ENCODE peak calls at places on chromosomes 11 and 22, in six cellular contexts. D is fibroblast of mammary gland; M is CD8-positive, alpha-beta T cell; G is progenitor cell of endocrine pancreas; I is bronchial epithelial cell; N is stomach. K is an unnamed sample.

GRCh38 chr11:118152552-118153471 is at the start of gene SCN4B:
- DNase-seq in M (peak), I (peak), G (peak), N (peak), D (peak), K (peak)

GRCh38 chr11:126628790-126629621 is 273.5 kb downstream of the ST3GAL4 start:
- DNase-seq in D (peak), N (no peak), M (no peak), I (no peak), G (no peak), K (no peak)

GRCh38 chr22:42644422-42645340 is 4.3 kb upstream of the ATP5MGL start:
- DNase-seq in M (no peak), I (no peak), N (peak), G (no peak), D (peak), K (no peak)

GRCh38 chr11:13053255-13053917 is 44.3 kb downstream of the RASSF10 start:
- DNase-seq in G (no peak), N (no peak), I (no peak), M (no peak), D (peak), K (peak)

GRCh38 chr22:20453222-20453621 is 15.6 kb upstream of the SCARF2 start:
- DNase-seq in M (no peak), I (no peak), N (no peak), D (no peak), G (no peak), K (no peak)

GRCh38 chr22:17638182-17638431 is 450 bp upstream of the BCL2L13 start:
- DNase-seq in D (no peak), M (no peak), N (no peak), G (no peak), I (peak), K (no peak)

GRCh38 chr11:629237-629583 is 2.2 kb upstream of the SCT start:
- DNase-seq in D (no peak), N (no peak), M (peak), I (no peak), G (no peak), K (no peak)

GRCh38 chr11:70377645-70378044 is 20.7 kb upstream of the CTTN start:
- DNase-seq in N (no peak), D (no peak), M (no peak), I (no peak), G (no peak), K (no peak)

GRCh38 chr11:96264364-96264763 is 78.6 kb downstream of the MAML2 start:
- DNase-seq in G (no peak), M (no peak), D (no peak), N (no peak), I (no peak), K (no peak)

GRCh38 chr11:74672956-74673895 is 58.0 kb downstream of the CHRDL2 start:
- DNase-seq in G (no peak), M (no peak), D (peak), N (peak), I (peak), K (peak)

GRCh38 chr11:44861829-44862545 is 88.7 kb downstream of the TP53I11 start:
- DNase-seq in I (peak), N (peak), D (peak), M (peak), G (no peak), K (peak)

GRCh38 chr11:36748856-36749255 is 150.8 kb upstream of the RAG2 start:
- DNase-seq in I (no peak), G (no peak), D (peak), N (no peak), M (no peak), K (no peak)

GRCh38 chr11:38710262-38710661 is 2112.2 kb upstream of the RAG2 start:
- DNase-seq in M (no peak), N (no peak), G (no peak), I (no peak), D (no peak), K (no peak)
- TF ChIP-seq CTCF in M (no peak), N (no peak), G (no peak), I (no peak), D (no peak), K (no peak)

DNA sequence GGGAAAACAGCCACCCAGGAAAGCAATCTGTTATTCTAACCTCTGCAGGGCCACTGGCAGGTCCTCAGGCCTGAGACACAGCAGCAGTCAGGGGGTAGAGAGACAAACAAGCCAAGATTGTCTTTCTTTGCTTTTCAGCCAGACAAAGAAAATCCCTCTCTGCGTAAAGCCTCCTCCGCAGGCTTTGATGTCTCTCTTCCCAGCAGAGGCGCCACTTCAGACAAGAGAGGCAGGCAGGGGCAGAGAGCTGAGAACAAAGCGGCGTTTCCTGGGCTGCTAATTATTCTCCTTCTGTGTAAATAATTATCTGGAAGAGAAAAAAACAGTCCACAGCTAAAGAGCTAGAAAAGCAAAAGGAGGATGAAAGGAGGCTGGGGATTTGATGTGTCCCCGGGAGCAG is 102.7 kb upstream of the SEZ6L start:
- DNase-seq in D (no peak), M (no peak), G (no peak), I (no peak), N (no peak), K (no peak)
- TF ChIP-seq CTCF in D (no peak), M (no peak), G (peak), I (no peak), N (no peak), K (no peak)

GRCh38 chr22:49562685-49563249 is 264.9 kb downstream of the BRD1 start:
- DNase-seq in N (no peak), M (no peak), G (no peak), I (no peak), D (no peak), K (no peak)

GRCh38 chr22:49564666-49565515 is 262.8 kb downstream of the BRD1 start:
- DNase-seq in D (no peak), G (no peak), N (no peak), M (no peak), I (no peak), K (no peak)

GRCh38 chr22:49561976-49562375 is 265.7 kb downstream of the BRD1 start:
- DNase-seq in M (no peak), D (no peak), I (no peak), G (no peak), N (peak), K (no peak)

GRCh38 chr22:49565516-49565855 is 262.2 kb downstream of the BRD1 start:
- DNase-seq in I (no peak), G (no peak), D (no peak), M (no peak), N (no peak), K (no peak)

GRCh38 chr22:49564054-49564453 is 263.6 kb downstream of the BRD1 start:
- DNase-seq in N (no peak), D (no peak), M (no peak), G (no peak), I (no peak), K (no peak)
- TF ChIP-seq CTCF in N (no peak), D (no peak), M (no peak), G (no peak), I (no peak), K (no peak)

DNA sequence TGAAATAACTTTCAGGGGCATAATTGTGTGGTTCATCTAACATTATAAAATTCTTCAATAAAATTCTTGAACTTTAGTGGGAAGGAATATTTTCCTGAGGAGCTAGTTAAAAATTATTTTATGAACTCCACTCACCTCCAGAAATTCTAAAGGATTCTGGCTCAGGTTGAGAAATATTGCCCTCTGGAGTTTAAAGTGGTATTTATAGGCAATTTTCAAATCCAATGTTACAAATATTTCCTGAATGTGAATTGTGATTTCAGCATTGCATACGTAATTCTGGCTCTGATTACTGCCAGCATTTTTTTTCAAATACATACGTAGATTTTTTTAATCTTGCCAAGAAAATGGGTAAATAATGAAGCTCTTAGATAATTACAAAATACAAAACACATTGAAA is 598.2 kb upstream of the ANO3 start:
- DNase-seq in I (peak), D (no peak), G (no peak), M (no peak), N (no peak), K (peak)
- TF ChIP-seq CTCF in I (no peak), D (no peak), G (no peak), M (no peak), N (no peak), K (no peak)